ENCODE peak calls at places on chromosomes 5 and 9, in six cellular contexts. G, I, P, Y, W and Z are unnamed samples.

GRCh38 chr5:42940853-42941252 is 99.3 kb downstream of the ANXA2R start:
- DNase-seq in G (no peak), I (no peak), P (no peak), Y (no peak), W (no peak), Z (no peak)

GRCh38 chr5:32500206-32500605 is 55.7 kb upstream of the ZFR start:
- DNase-seq in G (no peak), I (no peak), P (no peak), Y (no peak), W (no peak), Z (no peak)

GRCh38 chr5:124087752-124088151 is 575.8 kb downstream of the CSNK1G3 start:
- DNase-seq in G (no peak), I (no peak), P (no peak), Y (no peak), W (no peak), Z (no peak)

GRCh38 chr9:99433555-99433954 is 211.5 kb downstream of the SEC61B start:
- DNase-seq in G (peak; percentile 22), I (peak; percentile 89), P (peak; percentile 64), Y (no peak), W (peak; percentile 33), Z (peak; percentile 71)

GRCh38 chr9:68455436-68455835 is 85.2 kb downstream of the TMEM252 start:
- DNase-seq in G (no peak), I (no peak), P (no peak), Y (no peak), W (no peak), Z (no peak)

GRCh38 chr5:148807845-148808244 is 18.6 kb upstream of the ADRB2 start:
- DNase-seq in G (no peak), I (no peak), P (no peak), Y (no peak), W (no peak), Z (no peak)

GRCh38 chr9:12723409-12724028 is 30.3 kb downstream of the TYRP1 start:
- DNase-seq in G (no peak), I (peak; percentile 40), P (no peak), Y (no peak), W (no peak), Z (no peak)

GRCh38 chr5:67383451-67383850 is 186.9 kb upstream of the CD180 start:
- DNase-seq in G (no peak), I (no peak), P (no peak), Y (no peak), W (no peak), Z (no peak)

GRCh38 chr9:88006511-88007290 is 32.4 kb upstream of the CDK20 start:
- DNase-seq in G (no peak), I (no peak), P (peak; percentile 74), Y (no peak), W (no peak), Z (no peak)

GRCh38 chr5:84085387-84086041 is 299.2 kb downstream of the EDIL3 start:
- DNase-seq in G (no peak), I (no peak), P (no peak), Y (no peak), W (no peak), Z (no peak)

GRCh38 chr5:141877478-141878185 is 578 bp downstream of the PCDH1 start:
- DNase-seq in G (peak; percentile 59), I (no peak), P (peak; percentile 84), Y (no peak), W (no peak), Z (peak; percentile 66)

GRCh38 chr5:143605403-143606005 is 202.0 kb upstream of the NR3C1 start:
- DNase-seq in G (peak; percentile 39), I (peak; percentile 46), P (no peak), Y (no peak), W (no peak), Z (no peak)

GRCh38 chr5:10585120-10585915 is 21.4 kb downstream of the ANKRD33B start:
- DNase-seq in G (no peak), I (no peak), P (no peak), Y (no peak), W (no peak), Z (no peak)

GRCh38 chr5:5816960-5817359 is 394.5 kb downstream of the ICE1 start:
- DNase-seq in G (no peak), I (no peak), P (no peak), Y (no peak), W (no peak), Z (no peak)

GRCh38 chr9:97237311-97237786 is 70.1 kb upstream of the CCDC180 start:
- DNase-seq in G (no peak), I (no peak), P (no peak), Y (no peak), W (no peak), Z (no peak)

GRCh38 chr5:105752801-105753200 is 1917.9 kb downstream of the EFNA5 start:
- DNase-seq in G (no peak), I (peak; percentile 50), P (no peak), Y (no peak), W (no peak), Z (no peak)

GRCh38 chr5:65986050-65986451 is 59.7 kb downstream of the ERBIN start:
- DNase-seq in G (no peak), I (peak; percentile 91), P (no peak), Y (no peak), W (no peak), Z (no peak)

GRCh38 chr9:73080110-73080683 is 71.5 kb upstream of the ANXA1 start:
- DNase-seq in G (peak; percentile 46), I (no peak), P (no peak), Y (no peak), W (no peak), Z (no peak)

GRCh38 chr5:176529824-176530195 is 7.4 kb downstream of the RNF44 start:
- DNase-seq in G (peak; percentile 17), I (no peak), P (peak; percentile 77), Y (no peak), W (peak; percentile 88), Z (no peak)

GRCh38 chr9:85984457-85984856 is 43.5 kb downstream of the NAA35 start:
- DNase-seq in G (no peak), I (no peak), P (no peak), Y (no peak), W (no peak), Z (no peak)

GRCh38 chr9:16385590-16386578 is 484.6 kb downstream of the BNC2 start:
- DNase-seq in G (no peak), I (peak; percentile 80), P (no peak), Y (no peak), W (no peak), Z (no peak)

GRCh38 chr9:136687721-136688223 is 515 bp upstream of the AGPAT2 start:
- DNase-seq in G (peak; percentile 80), I (no peak), P (peak; percentile 92), Y (no peak), W (no peak), Z (no peak)

GRCh38 chr9:130962418-130963316 is 23.6 kb upstream of the FIBCD1 start:
- DNase-seq in G (no peak), I (peak; percentile 95), P (peak; percentile 83), Y (no peak), W (no peak), Z (peak; percentile 62)

GRCh38 chr9:114184071-114184470 is 28.7 kb downstream of the COL27A1 start:
- DNase-seq in G (no peak), I (peak; percentile 71), P (peak; percentile 52), Y (no peak), W (no peak), Z (no peak)

GRCh38 chr9:114186793-114187289 is 31.5 kb downstream of the COL27A1 start:
- DNase-seq in G (no peak), I (no peak), P (no peak), Y (no peak), W (no peak), Z (no peak)

GRCh38 chr9:114186091-114186792 is 30.9 kb downstream of the COL27A1 start:
- DNase-seq in G (no peak), I (no peak), P (no peak), Y (no peak), W (no peak), Z (no peak)

GRCh38 chr9:114184866-114185265 is 29.5 kb downstream of the COL27A1 start:
- DNase-seq in G (no peak), I (no peak), P (no peak), Y (no peak), W (no peak), Z (no peak)

GRCh38 chr9:114185570-114185969 is 30.2 kb downstream of the COL27A1 start:
- DNase-seq in G (no peak), I (no peak), P (no peak), Y (no peak), W (no peak), Z (no peak)
- TF ChIP-seq CTCF in G (no peak), I (no peak), P (no peak), Y (no peak), W (no peak), Z (no peak)

GRCh38 chr9:34187891-34188240 is 9.0 kb downstream of the UBAP1 start:
- DNase-seq in G (no peak), I (no peak), P (no peak), Y (no peak), W (no peak), Z (no peak)
- H3K4me1 ChIP-seq in G (peaks cover 15% of the 10 kb centered on the region), I (peaks cover 14% of the 10 kb centered on the region), P (no peaks in the 10 kb centered on the region), Y (no peaks in the 10 kb centered on the region), W (peaks cover 23% of the 10 kb centered on the region), Z (peaks cover 62% of the 10 kb centered on the region)

GRCh38 chr5:58902765-58903164 is 319.9 kb downstream of the RAB3C start:
- DNase-seq in G (no peak), I (no peak), P (no peak), Y (no peak), W (no peak), Z (no peak)
- TF ChIP-seq CTCF in G (no peak), I (no peak), P (no peak), Y (no peak), W (no peak), Z (peak; percentile 18)

GRCh38 chr9:134339183-134339806 is 13.0 kb downstream of the RXRA start:
- DNase-seq in G (no peak), I (peak; percentile 59), P (no peak), Y (no peak), W (no peak), Z (no peak)

GRCh38 chr9:134340475-134341186 is 14.4 kb downstream of the RXRA start:
- DNase-seq in G (peak; percentile 47), I (no peak), P (no peak), Y (no peak), W (no peak), Z (peak; percentile 48)

GRCh38 chr9:134337469-134337868 is 11.2 kb downstream of the RXRA start:
- DNase-seq in G (no peak), I (no peak), P (no peak), Y (no peak), W (no peak), Z (no peak)

GRCh38 chr9:134336924-134337323 is 10.7 kb downstream of the RXRA start:
- DNase-seq in G (no peak), I (no peak), P (no peak), Y (no peak), W (no peak), Z (no peak)

DNA sequence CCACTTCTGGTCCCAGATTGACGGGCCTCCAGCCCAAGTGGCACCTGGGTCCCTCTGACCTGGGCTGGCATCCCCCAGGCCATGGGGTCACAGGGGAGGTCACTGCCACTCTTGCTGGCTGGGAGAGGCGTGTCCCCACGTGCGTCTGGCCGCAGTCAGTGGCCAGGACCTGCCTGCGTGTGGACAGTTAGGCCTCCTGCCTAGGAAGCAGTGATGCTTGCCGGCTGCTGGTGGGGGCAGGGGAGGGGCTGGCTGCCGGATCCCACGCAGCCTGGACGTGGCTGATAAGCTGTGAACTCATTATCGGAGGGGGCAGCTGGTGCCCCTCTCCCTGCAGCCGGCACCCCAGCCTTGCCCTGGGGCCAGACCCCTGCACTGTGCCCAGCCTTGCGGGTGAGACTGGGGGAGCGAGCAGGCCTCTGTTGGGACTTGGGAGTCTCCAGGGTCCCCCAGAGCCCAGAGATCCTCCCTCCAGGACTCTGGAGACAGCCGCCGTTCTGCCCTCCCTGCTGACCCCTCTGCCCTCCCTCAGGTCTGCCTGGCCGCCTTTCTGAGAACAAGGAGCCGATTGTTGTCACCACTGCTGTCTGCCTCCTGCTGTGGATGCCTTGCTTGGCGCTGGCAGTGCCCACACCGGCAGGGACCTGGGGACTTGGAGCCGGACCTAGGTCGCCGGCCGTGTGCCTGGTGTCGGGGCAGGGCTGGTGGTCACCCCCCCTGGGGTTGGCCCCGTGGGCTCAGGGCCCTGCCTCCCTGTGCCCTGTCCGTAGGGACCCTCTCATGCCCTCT is 12.3 kb downstream of the RXRA start:
- DNase-seq in G (no peak), I (no peak), P (no peak), Y (no peak), W (no peak), Z (no peak)
- H3K4me1 ChIP-seq in G (peaks cover 95% of the 10 kb centered on the region), I (peaks cover 27% of the 10 kb centered on the region), P (peaks cover 66% of the 10 kb centered on the region), Y (no peaks in the 10 kb centered on the region), W (peaks cover 2% of the 10 kb centered on the region), Z (no peaks in the 10 kb centered on the region)